ENCODE peak calls at places on chromosomes 13 and 19, in eight cellular contexts. P, U, N, X, M, Q, D and I are unnamed samples.

GRCh38 chr13:73991884-73992283 is 142.3 kb downstream of the KLF12 start:
- DNase-seq in D (no peak), P (no peak), X (no peak), N (no peak), Q (no peak), U (no peak), M (no peak), I (no peak)

GRCh38 chr19:31127132-31127967 is 221.9 kb downstream of the TSHZ3 start:
- DNase-seq in D (no peak), Q (no peak), X (peak), M (no peak), U (no peak), N (peak), P (peak), I (no peak)

GRCh38 chr13:107882708-107883560 is 332.4 kb downstream of the LIG4 start:
- DNase-seq in P (no peak), Q (peak), D (no peak), M (no peak), N (no peak), X (no peak), U (no peak), I (no peak)

GRCh38 chr19:3225677-3226093 is 1.2 kb downstream of the CELF5 start:
- DNase-seq in M (no peak), N (no peak), Q (no peak), P (no peak), X (no peak), U (no peak), D (no peak), I (peak)

GRCh38 chr13:111938743-111939142 is 128.2 kb upstream of the SOX1 start:
- DNase-seq in M (no peak), N (no peak), P (no peak), X (no peak), U (no peak), Q (no peak), D (no peak), I (no peak)

GRCh38 chr13:52848455-52849190 is at the start of gene PCDH8:
- DNase-seq in P (no peak), D (no peak), N (no peak), X (no peak), U (peak), Q (no peak), M (no peak), I (peak)

GRCh38 chr19:54518844-54519243 is 16.2 kb downstream of the LAIR2 start:
- DNase-seq in Q (peak), U (no peak), N (no peak), M (peak), D (peak), P (no peak), X (no peak), I (no peak)

GRCh38 chr19:13579388-13580060 is 73.2 kb upstream of the CACNA1A start:
- DNase-seq in P (no peak), X (peak), D (no peak), N (no peak), Q (peak), U (no peak), M (no peak), I (no peak)

GRCh38 chr19:50008532-50008931 is 16.6 kb downstream of the VRK3 start:
- DNase-seq in N (no peak), D (no peak), P (no peak), M (no peak), X (no peak), U (peak), Q (no peak), I (no peak)

GRCh38 chr13:30763786-30764440 is 28.6 kb downstream of the ALOX5AP start:
- DNase-seq in D (no peak), X (peak), Q (no peak), P (no peak), N (no peak), U (no peak), M (no peak), I (no peak)

GRCh38 chr19:13098291-13099072 is 4.2 kb downstream of the LYL1 start:
- DNase-seq in U (no peak), M (no peak), P (no peak), X (no peak), D (no peak), N (no peak), Q (no peak), I (no peak)

GRCh38 chr19:6803036-6803404 is 30.5 kb downstream of the VAV1 start:
- DNase-seq in M (no peak), D (no peak), Q (no peak), U (no peak), P (no peak), N (no peak), X (no peak), I (no peak)

GRCh38 chr13:28492527-28493367 is 2.2 kb downstream of the FLT1 start:
- DNase-seq in Q (no peak), U (no peak), X (no peak), P (no peak), M (no peak), N (no peak), D (peak), I (no peak)

GRCh38 chr19:1270168-1270853 is 1.2 kb downstream of the CIRBP start:
- DNase-seq in X (no peak), U (no peak), N (no peak), M (no peak), P (no peak), Q (no peak), D (no peak), I (no peak)

GRCh38 chr19:7340959-7341837 is 7.5 kb upstream of the ARHGEF18 start:
- DNase-seq in P (peak), Q (peak), X (peak), U (peak), D (peak), N (peak), M (peak), I (peak)

GRCh38 chr19:22472180-22472637 is 50.1 kb upstream of the ZNF98 start:
- DNase-seq in M (no peak), Q (no peak), D (no peak), P (no peak), X (no peak), N (no peak), U (no peak), I (no peak)

GRCh38 chr19:20482721-20483120 is 82.9 kb downstream of the ZNF737 start:
- DNase-seq in X (no peak), Q (no peak), M (no peak), U (peak), N (peak), P (no peak), D (no peak), I (no peak)

GRCh38 chr19:38683393-38684077 is 36.1 kb downstream of the ACTN4 start:
- DNase-seq in D (no peak), U (peak), M (peak), Q (peak), N (peak), P (peak), X (peak), I (no peak)

GRCh38 chr13:98022210-98022609 is 68.7 kb downstream of the IPO5 start:
- DNase-seq in N (no peak), Q (no peak), X (peak), P (no peak), D (no peak), U (no peak), M (peak), I (no peak)

GRCh38 chr13:47588676-47589075 is 412.4 kb downstream of the SUCLA2 start:
- DNase-seq in Q (no peak), U (no peak), D (no peak), X (no peak), M (no peak), P (no peak), N (no peak), I (no peak)

GRCh38 chr13:92232880-92233279 is 834.5 kb downstream of the GPC5 start:
- DNase-seq in P (no peak), M (no peak), U (no peak), Q (no peak), D (no peak), N (no peak), X (no peak), I (no peak)

GRCh38 chr19:50759886-50760285 is 10.4 kb upstream of the GPR32 start:
- DNase-seq in U (no peak), P (peak), M (peak), X (peak), N (no peak), D (no peak), Q (peak), I (no peak)

GRCh38 chr19:14511245-14511625 is 7.0 kb downstream of the DNAJB1 start:
- DNase-seq in P (no peak), N (no peak), D (no peak), Q (no peak), U (no peak), X (no peak), M (no peak), I (no peak)

GRCh38 chr13:99288069-99288468 is 19.1 kb downstream of the GPR183 start:
- DNase-seq in U (no peak), P (no peak), M (no peak), Q (no peak), D (peak), X (no peak), N (no peak), I (no peak)

GRCh38 chr13:98775844-98776598 is 23.5 kb upstream of the SLC15A1 start:
- DNase-seq in N (no peak), D (no peak), M (peak), U (no peak), P (peak), Q (peak), X (peak), I (no peak)

GRCh38 chr19:14383556-14383897 is 2.3 kb downstream of the ADGRE5 start:
- DNase-seq in Q (peak), D (no peak), P (no peak), X (peak), M (no peak), U (no peak), N (no peak), I (no peak)

GRCh38 chr13:75946746-75947397 is 310.7 kb downstream of the LMO7 start:
- DNase-seq in X (no peak), D (no peak), M (no peak), U (no peak), Q (no peak), P (no peak), N (no peak), I (no peak)

GRCh38 chr13:98143601-98144500 is 957 bp downstream of the FARP1 start:
- DNase-seq in M (no peak), Q (no peak), P (peak), X (peak), D (no peak), U (peak), N (no peak), I (peak)

GRCh38 chr19:31071157-31071855 is 277.9 kb downstream of the TSHZ3 start:
- DNase-seq in P (no peak), U (no peak), D (no peak), X (no peak), M (no peak), N (no peak), Q (no peak), I (no peak)

GRCh38 chr13:113664751-113665581 is 2.1 kb upstream of the GRK1 start:
- DNase-seq in M (no peak), U (peak), P (no peak), N (no peak), D (no peak), X (no peak), Q (no peak), I (no peak)

GRCh38 chr13:98141938-98142426 is 912 bp upstream of the FARP1 start:
- DNase-seq in D (no peak), U (peak), X (no peak), Q (no peak), M (no peak), P (no peak), N (no peak), I (peak)

GRCh38 chr13:41502021-41502420 is 44.7 kb downstream of the RGCC start:
- DNase-seq in P (no peak), N (no peak), U (no peak), Q (no peak), D (no peak), X (no peak), M (no peak), I (no peak)

GRCh38 chr19:54364775-54365257 is at the start of gene LAIR1:
- DNase-seq in Q (no peak), D (no peak), X (no peak), U (no peak), N (no peak), M (no peak), P (no peak), I (no peak)

GRCh38 chr13:50969691-50970090 is 60.1 kb downstream of the RNASEH2B start:
- DNase-seq in U (peak), P (no peak), D (no peak), X (no peak), N (no peak), M (peak), Q (no peak), I (no peak)

GRCh38 chr13:108807841-108808240 is 178.4 kb downstream of the MYO16 start:
- DNase-seq in Q (no peak), U (no peak), M (no peak), X (peak), P (no peak), N (no peak), D (no peak), I (no peak)

GRCh38 chr13:73598021-73598712 is 536.0 kb downstream of the KLF12 start:
- DNase-seq in N (no peak), X (peak), D (no peak), M (no peak), U (no peak), Q (no peak), P (peak), I (no peak)

DNA sequence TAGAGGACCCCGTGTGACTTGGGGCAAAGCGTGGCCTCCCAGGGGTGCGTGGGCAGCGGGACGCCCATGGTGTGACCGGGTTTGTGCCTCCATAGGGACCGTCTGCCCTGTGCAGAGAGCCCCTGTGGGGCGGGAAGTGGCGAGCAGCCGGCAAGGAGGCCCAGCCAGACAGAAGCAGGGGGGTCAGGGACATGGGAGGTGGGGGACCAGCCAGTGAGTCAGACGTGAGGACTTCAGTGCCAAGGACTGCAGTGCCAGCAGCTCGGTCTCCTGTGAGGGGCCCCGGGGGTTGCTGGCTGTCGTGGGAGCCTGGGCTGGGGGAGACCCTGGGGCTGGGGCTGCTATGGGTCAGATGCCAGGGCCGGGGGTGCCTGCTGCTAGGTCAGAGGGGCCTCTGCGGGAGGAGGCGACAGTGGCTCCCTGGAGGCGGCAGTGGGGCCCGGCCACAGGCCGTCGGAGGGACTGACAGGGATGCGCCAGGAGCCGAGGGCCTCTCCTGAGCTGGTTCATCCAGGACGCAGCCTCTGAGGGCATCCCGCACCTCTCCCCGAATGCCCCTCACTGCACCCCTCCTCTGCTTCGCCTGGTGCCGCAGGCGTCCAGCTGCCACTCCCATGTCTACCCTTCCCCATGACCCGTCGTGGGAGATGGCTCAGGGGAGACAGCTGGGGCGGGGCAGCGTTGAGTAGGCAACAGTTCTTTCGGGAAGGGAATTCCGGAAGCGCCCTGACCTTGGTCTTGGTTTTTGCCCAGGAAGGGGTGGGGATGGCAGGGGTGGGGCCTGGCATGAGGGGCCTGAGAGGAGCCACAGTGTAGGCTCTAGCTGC is 80.0 kb downstream of the KDM4B start:
- DNase-seq in U (no peak), N (no peak), X (peak), P (peak), Q (peak), M (no peak), D (no peak), I (peak)
- TF ChIP-seq USF2 in U (no peak), N (no peak), X (no peak), P (no peak), Q (no peak), M (no peak), D (no peak), I (no peak)

GRCh38 chr13:78881746-78882145 is 222.8 kb upstream of the OBI1 start:
- DNase-seq in X (no peak), Q (no peak), M (no peak), D (no peak), P (no peak), N (no peak), U (no peak), I (peak)
- TF ChIP-seq USF2 in X (no peak), Q (no peak), M (no peak), D (no peak), P (no peak), N (no peak), U (no peak), I (no peak)

GRCh38 chr13:37929308-37929707 is 59.7 kb upstream of the TRPC4 start:
- DNase-seq in D (no peak), Q (no peak), N (no peak), U (no peak), M (no peak), X (no peak), P (no peak), I (no peak)

GRCh38 chr13:37923236-37923635 is 53.7 kb upstream of the TRPC4 start:
- DNase-seq in X (no peak), N (no peak), U (no peak), M (no peak), Q (no peak), P (no peak), D (no peak), I (no peak)

DNA sequence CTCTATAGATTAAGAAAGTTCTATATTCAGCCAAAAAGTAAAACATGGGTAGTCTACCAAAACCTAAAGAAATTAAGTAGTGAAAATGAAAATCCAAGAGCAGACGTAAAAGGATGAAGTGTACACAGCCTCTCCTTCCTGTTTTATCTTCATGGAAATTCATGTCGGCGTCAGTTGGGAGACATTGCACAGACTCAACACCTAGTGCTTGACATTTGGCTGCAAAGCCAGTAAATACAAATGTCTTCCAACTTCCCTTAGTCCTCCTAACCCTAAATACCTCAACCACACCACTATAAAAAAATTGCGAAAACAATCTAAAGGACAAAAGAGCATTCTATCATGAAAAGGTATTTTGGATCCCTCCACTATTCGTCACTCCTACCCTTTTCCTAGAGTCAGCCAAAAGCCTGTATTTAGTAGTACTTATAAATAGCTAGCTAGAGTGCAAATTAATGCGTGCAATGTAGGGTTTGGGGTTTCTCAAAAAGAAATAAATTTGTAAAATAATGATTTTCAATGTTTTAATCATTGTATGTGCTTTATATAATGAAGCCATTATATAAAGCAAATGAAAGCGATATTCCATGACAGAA is 56.4 kb upstream of the TRPC4 start:
- DNase-seq in X (no peak), P (no peak), D (no peak), Q (no peak), N (no peak), U (no peak), M (no peak), I (no peak)
- TF ChIP-seq USF2 in X (no peak), P (no peak), D (no peak), Q (no peak), N (no peak), U (no peak), M (no peak), I (no peak)

DNA sequence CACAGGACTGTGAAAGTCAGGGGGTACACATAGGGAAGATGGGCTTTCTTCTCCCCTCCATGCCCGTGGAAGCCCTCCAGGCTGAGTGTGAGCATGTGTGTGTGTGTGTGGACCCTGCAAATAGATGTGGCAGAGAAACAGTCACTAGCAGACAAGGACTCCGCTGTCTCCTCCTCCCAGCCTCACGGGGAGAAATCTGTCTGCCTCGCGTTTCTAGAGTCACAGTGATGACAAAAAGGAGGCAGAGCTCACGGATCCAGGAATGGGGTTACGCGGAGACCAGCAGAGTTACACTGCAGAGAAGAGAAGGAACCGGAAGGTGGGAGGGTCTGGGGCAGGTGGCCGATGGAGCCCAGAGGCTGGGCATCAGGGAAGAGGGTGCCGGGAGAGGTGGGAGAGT is 44.4 kb downstream of the CHST8 start:
- DNase-seq in N (no peak), D (no peak), Q (no peak), M (no peak), U (peak), X (no peak), P (no peak), I (no peak)
- TF ChIP-seq USF2 in N (no peak), D (no peak), Q (no peak), M (no peak), U (no peak), X (no peak), P (no peak), I (no peak)

DNA sequence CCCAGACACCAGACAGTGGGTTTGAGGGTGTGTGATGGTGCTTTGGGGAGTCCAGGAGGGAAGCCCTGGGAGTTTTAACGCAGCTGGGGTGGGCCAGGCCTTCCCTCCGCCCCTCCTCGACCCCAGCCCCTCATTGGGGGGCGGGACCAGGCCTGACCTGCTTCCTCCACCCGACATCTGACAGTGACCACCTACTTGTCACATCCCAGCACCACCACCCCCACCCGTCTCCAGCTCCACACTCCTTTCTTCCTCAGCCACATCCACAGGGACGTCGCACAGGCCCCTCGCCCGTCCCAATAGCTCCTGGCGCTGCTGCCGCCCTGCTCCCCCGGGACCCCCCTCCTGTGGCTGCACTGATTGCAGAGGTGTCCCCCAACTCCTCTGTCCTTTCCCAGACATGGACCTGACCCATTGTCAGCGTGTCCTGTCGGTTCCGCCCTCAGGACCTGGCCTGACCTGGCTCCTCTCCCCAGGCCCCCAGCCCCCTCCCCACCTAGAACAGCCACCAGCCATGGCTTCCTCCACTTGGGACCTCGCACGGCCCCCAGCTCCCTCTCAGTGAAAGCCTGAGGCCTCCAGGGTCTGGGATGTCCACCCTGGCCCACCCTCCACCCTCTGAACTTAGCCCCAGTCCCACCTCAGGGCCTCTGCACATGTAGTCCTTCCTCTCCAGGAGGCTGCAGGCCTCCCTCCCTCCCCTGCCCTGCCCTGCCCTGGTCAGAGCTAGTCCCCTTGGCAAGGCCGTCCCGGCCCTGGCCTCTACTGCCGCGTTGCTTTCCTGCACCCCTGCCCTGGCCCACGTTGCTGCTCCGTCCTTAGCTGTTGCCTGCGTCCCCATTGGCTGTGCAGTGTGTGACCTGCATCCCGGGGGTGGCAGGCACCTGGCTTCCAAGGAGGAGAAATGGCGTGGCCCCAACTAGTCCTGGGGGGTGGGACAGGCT is 30.4 kb downstream of the COMP start:
- DNase-seq in X (no peak), P (no peak), U (no peak), Q (no peak), D (no peak), N (no peak), M (no peak), I (no peak)
- TF ChIP-seq USF2 in X (no peak), P (no peak), U (no peak), Q (no peak), D (no peak), N (no peak), M (no peak), I (no peak)

GRCh38 chr13:104315606-104316005 is 1249.4 kb upstream of the SLC10A2 start:
- DNase-seq in N (no peak), P (no peak), U (no peak), D (no peak), X (peak), Q (no peak), M (peak), I (no peak)
- TF ChIP-seq USF2 in N (no peak), P (no peak), U (no peak), D (no peak), X (no peak), Q (no peak), M (no peak), I (no peak)